ENCODE peak calls at places on chromosomes 7 and 10, in four cellular contexts. B is GM23338, K is SK-N-SH, D is HepG2. Z is an unnamed sample.

GRCh38 chr10:37703074-37703473 is 154.3 kb downstream of the ZNF248 start:
- DNase-seq in D (no peak), K (no peak), B (no peak), Z (no peak)

GRCh38 chr7:23299770-23300300 is 696 bp downstream of the MALSU1 start:
- DNase-seq in B (peak), K (peak), D (peak), Z (no peak)

GRCh38 chr7:105916603-105917002 is 40.2 kb upstream of the ATXN7L1 start:
- DNase-seq in B (no peak), D (no peak), K (no peak), Z (no peak)

GRCh38 chr7:214410-215212 is 22.2 kb downstream of the FAM20C start:
- DNase-seq in D (no peak), K (no peak), B (no peak), Z (peak)

GRCh38 chr7:151135866-151136514 is 31.5 kb downstream of the GBX1 start:
- DNase-seq in K (no peak), D (no peak), B (no peak), Z (no peak)

GRCh38 chr10:88178758-88179157 is 315.3 kb downstream of the PTEN start:
- DNase-seq in B (no peak), D (peak), K (no peak), Z (no peak)

GRCh38 chr10:121322046-121322445 is 276.2 kb downstream of the FGFR2 start:
- DNase-seq in K (no peak), B (no peak), D (no peak), Z (no peak)

GRCh38 chr10:110681023-110681681 is 37.0 kb downstream of the RBM20 start:
- DNase-seq in K (peak), D (peak), B (peak), Z (peak)

GRCh38 chr7:78326870-78327269 is 528.3 kb downstream of the PHTF2 start:
- DNase-seq in B (no peak), D (no peak), K (no peak), Z (no peak)

GRCh38 chr10:114548662-114549061 is 109.4 kb downstream of the ABLIM1 start:
- DNase-seq in D (peak), B (peak), K (peak), Z (peak)

GRCh38 chr10:68899186-68899745 is 1.8 kb upstream of the DDX50 start:
- DNase-seq in K (no peak), D (no peak), B (no peak), Z (no peak)

GRCh38 chr7:133268355-133268754 is 15.5 kb downstream of the EXOC4 start:
- DNase-seq in D (no peak), B (no peak), K (no peak), Z (no peak)

GRCh38 chr7:99829520-99830160 is 1.8 kb downstream of the CYP3A43 start:
- DNase-seq in D (peak), K (no peak), B (no peak), Z (no peak)

GRCh38 chr10:30752481-30752881 is 122.9 kb upstream of the LYZL2 start:
- DNase-seq in B (no peak), D (no peak), K (peak), Z (no peak)

GRCh38 chr7:135359633-135360032 is 126.0 kb downstream of the STRA8 start:
- DNase-seq in K (no peak), D (no peak), B (no peak), Z (no peak)

GRCh38 chr10:8214587-8214986 is 160.1 kb downstream of the GATA3 start:
- DNase-seq in D (no peak), K (no peak), B (no peak), Z (no peak)

GRCh38 chr7:91357379-91357778 is 93.1 kb downstream of the FZD1 start:
- DNase-seq in K (no peak), B (no peak), D (no peak), Z (no peak)

GRCh38 chr10:75492151-75492550 is 60.7 kb downstream of the LRMDA start:
- DNase-seq in K (no peak), D (no peak), B (peak), Z (no peak)

GRCh38 chr10:100637785-100638184 is 102.0 kb downstream of the HIF1AN start:
- DNase-seq in K (peak), B (peak), D (peak), Z (peak)

GRCh38 chr7:149043936-149044335 is 15.6 kb upstream of the PDIA4 start:
- DNase-seq in K (no peak), D (no peak), B (no peak), Z (no peak)

GRCh38 chr7:31975546-31975945 is 94.7 kb downstream of the PDE1C start:
- DNase-seq in K (no peak), D (no peak), B (no peak), Z (no peak)

GRCh38 chr10:6759961-6760360 is 179.9 kb upstream of the PRKCQ start:
- DNase-seq in K (no peak), D (no peak), B (no peak), Z (no peak)

GRCh38 chr7:103338864-103339263 is 5.7 kb downstream of the DNAJC2 start:
- DNase-seq in B (no peak), K (no peak), D (no peak), Z (no peak)

GRCh38 chr7:103341466-103341865 is 3.1 kb downstream of the DNAJC2 start:
- DNase-seq in K (no peak), D (no peak), B (no peak), Z (no peak)

GRCh38 chr7:103336781-103337180 is 7.8 kb downstream of the DNAJC2 start:
- DNase-seq in K (no peak), B (no peak), D (no peak), Z (no peak)
- H2AFZ ChIP-seq in K (no peak), B (no peak), D (no peak), Z (no peak)

GRCh38 chr10:22481106-22481505 is 135.8 kb downstream of the SPAG6 start:
- DNase-seq in D (no peak), K (no peak), B (no peak), Z (no peak)

GRCh38 chr10:22476601-22477364 is 131.5 kb downstream of the SPAG6 start:
- DNase-seq in K (no peak), B (peak), D (no peak), Z (no peak)

GRCh38 chr10:22479419-22479818 is 134.1 kb downstream of the SPAG6 start:
- DNase-seq in K (no peak), D (no peak), B (no peak), Z (no peak)

GRCh38 chr10:22477365-22478287 is 132.3 kb downstream of the SPAG6 start:
- DNase-seq in B (peak), D (no peak), K (peak), Z (no peak)

DNA sequence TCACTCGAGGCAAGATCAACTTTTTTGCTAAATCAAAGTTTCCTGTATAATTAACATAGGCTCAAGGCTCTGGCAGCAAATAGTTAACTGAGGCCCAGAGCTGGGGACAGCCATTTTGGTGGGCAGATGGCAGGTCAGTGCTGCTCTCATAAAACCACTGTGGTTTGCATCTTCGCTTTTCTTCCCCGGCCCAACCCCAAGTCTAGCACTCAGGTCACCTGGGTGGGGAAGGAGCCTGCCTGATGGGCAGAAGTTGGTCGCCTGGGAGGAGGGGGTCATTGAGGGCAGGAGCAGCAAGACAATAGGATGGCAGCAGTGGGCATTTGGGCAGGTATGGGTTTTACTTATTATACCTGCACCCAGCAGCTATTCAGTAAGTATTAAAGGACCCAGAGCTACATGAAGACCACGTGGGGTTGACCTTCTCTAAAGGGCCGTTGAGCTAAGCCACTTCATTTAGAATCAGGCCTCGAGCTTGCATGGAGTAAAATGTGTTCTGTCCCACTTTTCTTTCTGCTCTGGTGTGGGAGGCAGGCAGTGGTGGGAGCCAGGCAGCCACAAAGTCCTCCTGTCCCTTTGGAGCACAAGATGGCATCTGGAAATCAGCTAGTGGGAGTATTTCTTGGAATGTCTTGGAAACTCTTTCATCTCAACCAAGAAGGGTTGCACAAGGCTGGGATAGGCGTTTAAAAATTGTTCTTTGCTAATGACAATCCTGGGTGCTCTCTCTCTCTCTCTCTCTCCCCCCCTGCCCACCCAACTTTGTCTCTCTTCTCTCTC is 133.4 kb downstream of the SPAG6 start:
- DNase-seq in B (no peak), K (no peak), D (no peak), Z (no peak)
- TF ChIP-seq REST in B (no peak), K (no peak), D (no peak), Z (no peak)

GRCh38 chr10:17586741-17587720 is 30.1 kb downstream of the HACD1 start:
- DNase-seq in D (no peak), B (peak), K (no peak), Z (no peak)
- H2AFZ ChIP-seq in D (no peak), B (no peak), K (peak), Z (no peak)

DNA sequence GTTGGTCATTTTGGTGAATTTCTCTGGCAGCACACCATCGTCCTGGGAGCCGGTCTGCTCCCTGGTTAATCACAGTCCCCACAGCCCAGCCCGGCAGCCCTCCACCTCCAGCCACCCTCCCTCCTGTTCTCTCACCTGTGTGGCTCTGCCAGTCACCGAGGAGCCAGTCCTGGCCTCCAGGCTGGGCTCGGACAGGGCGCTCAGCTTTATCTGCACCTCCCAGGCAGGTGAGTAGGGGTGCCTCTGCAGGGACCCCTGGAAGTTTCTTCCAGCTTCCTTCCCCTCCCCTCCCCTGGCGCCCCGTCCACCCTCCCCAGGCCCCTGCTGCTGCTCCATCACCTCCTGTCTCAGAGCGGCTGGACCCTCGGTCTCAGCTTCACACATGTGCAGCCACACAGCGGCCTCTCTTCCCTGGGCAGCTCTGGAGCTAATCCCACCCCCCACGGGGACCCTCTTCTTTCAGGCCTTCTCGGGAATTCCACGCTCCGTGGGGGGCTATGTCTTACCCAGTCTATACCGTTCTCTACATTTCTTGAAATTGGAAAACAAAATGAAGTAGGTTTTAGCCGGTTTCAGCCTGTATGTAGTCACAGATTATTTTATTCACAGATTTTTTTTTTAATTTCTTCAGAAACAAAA is 213.9 kb upstream of the PPP2R2D start:
- DNase-seq in D (no peak), B (peak), K (no peak), Z (no peak)
- TF ChIP-seq REST in D (no peak), B (no peak), K (no peak), Z (no peak)

GRCh38 chr7:45187946-45188411 is 30.4 kb downstream of the RAMP3 start:
- DNase-seq in B (no peak), D (no peak), K (no peak), Z (no peak)
- H2AFZ ChIP-seq in B (no peak), D (no peak), K (no peak), Z (no peak)

GRCh38 chr7:82742163-82742562 is 298.6 kb upstream of the CACNA2D1 start:
- DNase-seq in B (no peak), D (no peak), K (no peak), Z (no peak)

GRCh38 chr7:82741493-82741892 is 297.9 kb upstream of the CACNA2D1 start:
- DNase-seq in D (no peak), K (no peak), B (no peak), Z (no peak)

GRCh38 chr7:82740246-82740848 is 296.8 kb upstream of the CACNA2D1 start:
- DNase-seq in B (peak), D (peak), K (peak), Z (peak)

GRCh38 chr7:82732677-82733076 is 289.1 kb upstream of the CACNA2D1 start:
- DNase-seq in K (no peak), B (no peak), D (no peak), Z (no peak)

GRCh38 chr7:82736633-82737032 is 293.1 kb upstream of the CACNA2D1 start:
- DNase-seq in K (no peak), D (no peak), B (no peak), Z (no peak)
- TF ChIP-seq REST in K (peak), D (no peak), B (peak), Z (no peak)

Z was measured in HCT116.